ENCODE peak calls at places on chromosome 14, in four cellular contexts. N is HepG2, C is K562, F is GM12878. X is an unnamed sample.

GRCh38 chr14:91116913-91117588 is 3.2 kb downstream of the DGLUCY start:
- DNase-seq in N (no peak), C (no peak), F (no peak), X (no peak)

GRCh38 chr14:33062476-33062875 is 123.8 kb downstream of the NPAS3 start:
- DNase-seq in N (no peak), C (no peak), F (no peak), X (no peak)

GRCh38 chr14:58637040-58637390 is 747 bp upstream of the DACT1 start:
- DNase-seq in N (no peak), C (no peak), F (no peak), X (no peak)

GRCh38 chr14:31312934-31313333 is 105.3 kb upstream of the HECTD1 start:
- DNase-seq in N (no peak), C (no peak), F (no peak), X (no peak)

GRCh38 chr14:91048256-91048655 is 12.2 kb downstream of the RPS6KA5 start:
- DNase-seq in N (no peak), C (no peak), F (no peak), X (no peak)

GRCh38 chr14:79369359-79370332 is 841.7 kb downstream of the DIO2 start:
- DNase-seq in N (no peak), C (no peak), F (no peak), X (no peak)

GRCh38 chr14:99320105-99320572 is 48.1 kb upstream of the BCL11B start:
- DNase-seq in N (peak), C (peak), F (peak), X (peak)

GRCh38 chr14:33259764-33260163 is 321.1 kb downstream of the NPAS3 start:
- DNase-seq in N (no peak), C (no peak), F (no peak), X (no peak)

GRCh38 chr14:78921856-78922255 is 751.7 kb downstream of the NRXN3 start:
- DNase-seq in N (no peak), C (no peak), F (no peak), X (no peak)

GRCh38 chr14:23044840-23045239 is 2.8 kb downstream of the PSMB11 start:
- DNase-seq in N (no peak), C (peak), F (no peak), X (no peak)

GRCh38 chr14:20682127-20682434 is 2.3 kb upstream of the RNASE4 start:
- DNase-seq in N (no peak), C (no peak), F (no peak), X (no peak)

GRCh38 chr14:73743431-73743931 is 29.3 kb upstream of the PNMA1 start:
- DNase-seq in N (no peak), C (no peak), F (no peak), X (no peak)

GRCh38 chr14:27727371-27727770 is 1039.2 kb upstream of the FOXG1 start:
- DNase-seq in N (no peak), C (no peak), F (no peak), X (no peak)

GRCh38 chr14:72573725-72574426 is 320.0 kb downstream of the DPF3 start:
- DNase-seq in N (no peak), C (no peak), F (no peak), X (no peak)

GRCh38 chr14:99011385-99011784 is 260.6 kb downstream of the BCL11B start:
- DNase-seq in N (no peak), C (no peak), F (no peak), X (no peak)

GRCh38 chr14:23665302-23666016 is 29.3 kb downstream of the DHRS2 start:
- DNase-seq in N (no peak), C (no peak), F (no peak), X (no peak)

GRCh38 chr14:92589213-92589852 is 75.8 kb downstream of the RIN3 start:
- DNase-seq in N (peak), C (no peak), F (no peak), X (no peak)

GRCh38 chr14:32077081-32078029 is at the start of gene ARHGAP5:
- DNase-seq in N (peak), C (no peak), F (no peak), X (peak)

GRCh38 chr14:100906420-100906819 is 2.9 kb upstream of the RTL1 start:
- DNase-seq in N (no peak), C (peak), F (no peak), X (no peak)

GRCh38 chr14:90658541-90658967 is 157.7 kb downstream of the TTC7B start:
- DNase-seq in N (no peak), C (no peak), F (no peak), X (no peak)

GRCh38 chr14:102901633-102902032 is 20.8 kb upstream of the AMN start:
- DNase-seq in N (no peak), C (no peak), F (peak), X (no peak)

GRCh38 chr14:90620540-90621204 is 195.6 kb downstream of the TTC7B start:
- DNase-seq in N (no peak), C (no peak), F (no peak), X (no peak)

GRCh38 chr14:83467811-83468210 is 1934.2 kb upstream of the SEL1L start:
- DNase-seq in N (no peak), C (no peak), F (no peak), X (no peak)

GRCh38 chr14:61109288-61109687 is 128.2 kb downstream of the SLC38A6 start:
- DNase-seq in N (no peak), C (no peak), F (no peak), X (no peak)

GRCh38 chr14:22547309-22547947 is 41.6 kb downstream of the DAD1 start:
- DNase-seq in N (no peak), C (no peak), F (no peak), X (no peak)

GRCh38 chr14:31968107-31968810 is 108.8 kb upstream of the ARHGAP5 start:
- DNase-seq in N (peak), C (no peak), F (peak), X (no peak)

GRCh38 chr14:58884442-58884841 is 246.7 kb downstream of the DACT1 start:
- DNase-seq in N (peak), C (no peak), F (no peak), X (no peak)

GRCh38 chr14:60859525-60859924 is 121.4 kb downstream of the TRMT5 start:
- DNase-seq in N (no peak), C (no peak), F (no peak), X (no peak)

GRCh38 chr14:54025661-54026060 is 69.0 kb upstream of the BMP4 start:
- DNase-seq in N (peak), C (no peak), F (no peak), X (peak)

GRCh38 chr14:99548285-99548684 is 55.7 kb downstream of the CCDC85C start:
- DNase-seq in N (no peak), C (no peak), F (no peak), X (no peak)

GRCh38 chr14:79584679-79585078 is 626.6 kb downstream of the DIO2 start:
- DNase-seq in N (no peak), C (no peak), F (no peak), X (no peak)

GRCh38 chr14:26694521-26694920 is 96.7 kb upstream of the NOVA1 start:
- DNase-seq in N (no peak), C (no peak), F (no peak), X (no peak)

GRCh38 chr14:28766505-28767238 is at the start of gene FOXG1:
- DNase-seq in N (no peak), C (peak), F (no peak), X (peak)

GRCh38 chr14:53055003-53055402 is 98.1 kb downstream of the DDHD1 start:
- DNase-seq in N (peak), C (peak), F (peak), X (peak)

GRCh38 chr14:91996951-91997371 is 42.9 kb downstream of the TRIP11 start:
- DNase-seq in N (peak), C (peak), F (no peak), X (peak)

GRCh38 chr14:23430733-23431105 is 4.7 kb downstream of the MYH7 start:
- DNase-seq in N (no peak), C (no peak), F (no peak), X (no peak)

GRCh38 chr14:22838631-22839041 is 2.3 kb downstream of the MMP14 start:
- DNase-seq in N (no peak), C (no peak), F (no peak), X (no peak)

GRCh38 chr14:21059842-21060589 is 2.4 kb downstream of the RNASE8 start:
- DNase-seq in N (no peak), C (no peak), F (no peak), X (no peak)

GRCh38 chr14:101968186-101968585 is 3.8 kb downstream of the DYNC1H1 start:
- DNase-seq in N (no peak), C (no peak), F (no peak), X (no peak)

GRCh38 chr14:76768201-76768656 is 7.0 kb downstream of the VASH1 start:
- DNase-seq in N (no peak), C (peak), F (peak), X (no peak)
- TF ChIP-seq BHLHE40 in N (no peak), C (peak), F (peak), X (no peak)

DNA sequence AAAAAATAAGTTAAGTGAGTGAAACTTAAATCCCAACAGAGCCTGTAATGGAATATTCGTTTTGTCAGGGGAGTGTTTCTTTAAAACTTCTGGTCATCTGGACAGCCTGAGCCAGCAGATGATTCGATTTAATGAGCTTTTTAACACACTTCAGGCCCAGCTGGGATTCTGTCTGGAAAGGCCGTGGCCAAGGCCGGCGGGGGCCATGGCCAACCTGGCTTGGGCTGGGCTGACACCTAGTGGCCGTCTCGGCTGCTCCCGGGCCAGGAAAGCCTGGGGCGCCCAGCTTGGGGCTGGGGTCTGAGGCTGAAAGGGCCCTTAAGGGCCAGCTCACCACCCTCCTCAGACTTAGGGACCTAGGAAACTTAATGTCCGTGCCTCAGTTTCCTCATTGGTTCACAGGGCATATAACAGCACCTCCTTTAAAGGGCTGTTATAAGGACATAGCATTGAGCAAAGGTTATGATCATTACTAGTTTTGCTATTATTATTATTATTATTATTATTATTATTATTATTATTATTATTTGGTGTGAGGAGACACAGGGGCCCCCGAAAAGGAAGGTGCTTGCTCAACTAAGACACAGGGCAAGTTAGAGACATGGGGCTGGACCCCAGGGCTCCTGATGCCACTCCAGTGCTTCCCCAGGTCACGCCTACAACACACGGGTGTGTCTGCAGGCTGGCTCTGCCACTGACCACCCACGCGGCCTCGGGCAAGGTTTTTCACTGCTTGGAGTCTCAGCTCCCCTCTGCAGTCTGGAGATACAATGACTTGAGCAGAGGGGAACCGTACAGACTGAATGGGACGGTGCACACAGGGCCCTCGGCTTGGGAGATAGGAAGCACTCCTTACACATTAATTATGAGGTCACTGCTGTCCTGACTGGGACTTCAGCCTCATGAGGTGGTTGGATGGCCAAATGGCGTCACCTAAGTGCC is 84.0 kb downstream of the SYNE3 start:
- DNase-seq in N (peak), C (peak), F (no peak), X (peak)
- TF ChIP-seq FOXK2 in N (no peak), C (no peak), F (no peak), X (no peak)

DNA sequence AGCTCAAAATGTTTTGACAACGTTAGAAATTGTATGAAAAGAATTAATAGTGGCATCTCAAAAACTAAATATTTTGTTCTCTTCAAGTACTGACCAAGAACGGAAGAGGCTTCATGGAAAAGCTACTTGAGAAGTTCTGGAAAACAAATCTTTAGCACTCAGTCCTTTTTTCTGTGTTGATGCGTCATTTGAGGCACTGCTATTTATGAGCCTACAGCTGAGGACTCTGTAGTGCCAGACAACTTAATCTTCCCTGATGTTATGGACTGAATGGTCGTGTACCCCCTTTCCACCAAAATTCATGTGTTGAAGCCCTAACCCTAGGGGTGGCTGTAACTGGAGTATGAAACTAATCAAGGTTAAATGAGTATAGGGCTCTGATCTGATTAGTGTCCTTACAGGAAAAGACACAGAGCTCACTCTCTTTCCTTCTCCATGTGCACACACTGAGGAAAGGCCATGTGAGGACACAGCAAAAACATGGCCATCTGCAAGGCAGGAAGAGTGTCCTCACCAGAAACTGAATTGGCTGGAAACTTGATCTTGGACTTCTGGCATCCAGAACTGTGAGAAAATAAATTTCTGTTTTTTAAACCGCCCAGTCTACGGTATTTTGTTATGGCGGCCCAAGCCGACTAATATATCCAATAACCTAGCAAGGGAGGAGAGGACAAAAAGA is 337.0 kb upstream of the CLEC14A start:
- DNase-seq in N (no peak), C (no peak), F (no peak), X (no peak)
- TF ChIP-seq BHLHE40 in N (no peak), C (no peak), F (no peak), X (no peak)

GRCh38 chr14:104387385-104388010 is 192.1 kb upstream of the C14orf180 start:
- DNase-seq in N (no peak), C (no peak), F (no peak), X (no peak)

GRCh38 chr14:104386281-104386841 is 193.2 kb upstream of the C14orf180 start:
- DNase-seq in N (no peak), C (no peak), F (no peak), X (no peak)

GRCh38 chr14:104388011-104388521 is 191.5 kb upstream of the C14orf180 start:
- DNase-seq in N (no peak), C (no peak), F (no peak), X (no peak)

GRCh38 chr14:104385189-104386135 is 194.1 kb upstream of the C14orf180 start:
- DNase-seq in N (no peak), C (no peak), F (no peak), X (no peak)

DNA sequence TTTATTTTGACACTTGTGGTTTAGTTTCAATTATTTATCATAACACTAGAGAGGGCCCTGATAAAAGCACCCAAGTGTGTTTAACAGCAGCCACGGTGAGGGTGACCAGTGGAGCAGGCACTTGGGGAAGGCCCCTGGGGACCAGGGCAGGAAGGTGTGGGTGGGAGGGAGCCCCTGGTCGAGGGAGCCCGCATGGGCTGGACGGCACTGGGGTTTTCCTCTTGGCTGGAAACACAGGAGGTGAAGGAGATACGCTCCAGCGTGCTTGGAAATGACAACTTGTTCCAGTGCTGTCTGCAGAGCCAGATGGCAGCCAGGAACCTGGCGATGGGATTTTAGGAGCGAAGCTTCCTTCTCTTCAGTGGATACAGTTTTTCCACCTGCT is 192.6 kb upstream of the C14orf180 start:
- DNase-seq in N (no peak), C (no peak), F (no peak), X (no peak)
- TF ChIP-seq FOXK2 in N (no peak), C (no peak), F (no peak), X (no peak)

GRCh38 chr14:70919774-70920173 is 12.5 kb downstream of the PCNX1 start:
- DNase-seq in N (no peak), C (no peak), F (no peak), X (no peak)
- TF ChIP-seq BHLHE40 in N (no peak), C (no peak), F (no peak), X (no peak)

GRCh38 chr14:69580009-69580577 is 5.4 kb upstream of the CCDC177 start:
- DNase-seq in N (peak), C (peak), F (no peak), X (peak)
- TF ChIP-seq FOXK2 in N (peak), C (peak), F (no peak), X (no peak)

GRCh38 chr14:75946785-75947184 is 35.0 kb downstream of the TGFB3 start:
- DNase-seq in N (no peak), C (no peak), F (no peak), X (no peak)
- TF ChIP-seq BHLHE40 in N (no peak), C (no peak), F (no peak), X (no peak)

DNA sequence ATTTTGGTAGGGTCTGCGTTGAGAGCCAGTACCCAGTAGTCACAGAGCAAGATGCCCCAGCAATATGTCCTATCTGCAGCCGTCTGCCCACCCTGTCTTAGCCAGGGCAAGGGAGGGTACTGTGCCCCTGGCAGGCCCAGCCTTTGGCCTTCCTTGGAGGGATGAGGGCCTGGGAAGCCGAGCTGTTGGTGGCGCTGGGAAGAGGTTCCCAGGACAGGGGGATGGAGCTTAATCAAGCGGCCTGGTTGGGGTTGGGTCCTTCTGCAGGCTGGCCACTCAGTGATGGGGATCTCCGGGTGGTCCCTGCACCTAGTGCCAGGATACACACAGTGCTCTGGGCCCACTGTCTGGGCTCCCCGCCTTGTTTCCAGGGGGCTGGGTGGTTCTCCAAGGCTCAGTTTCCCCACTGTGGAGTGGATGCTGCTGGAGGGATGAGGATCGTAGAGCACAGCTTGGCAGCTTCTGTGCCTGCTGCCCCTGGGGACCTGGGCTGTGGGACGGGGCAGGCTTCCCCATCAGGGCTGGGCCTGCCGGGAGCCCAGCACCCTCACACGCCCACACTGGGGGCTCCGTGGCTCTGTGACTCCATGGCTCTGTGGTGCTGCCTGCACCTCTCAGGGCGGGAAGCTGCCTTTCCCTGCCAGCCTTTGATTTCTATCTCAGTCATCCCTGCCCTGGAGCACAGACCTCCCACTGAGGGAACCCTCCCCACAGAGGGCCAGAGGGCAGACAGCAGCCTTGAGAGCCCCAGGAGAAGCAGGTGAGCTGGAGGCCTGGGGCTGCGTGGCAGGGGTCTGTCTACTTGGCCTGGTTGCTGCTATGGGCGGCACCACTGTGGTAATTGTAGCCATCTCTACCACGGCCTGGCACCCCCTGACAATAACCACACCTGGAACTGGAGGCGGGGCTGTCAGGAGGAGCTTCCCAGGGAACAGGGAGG is 357.0 kb downstream of the TMEM121 start:
- DNase-seq in N (no peak), C (no peak), F (no peak), X (no peak)
- TF ChIP-seq FOXK2 in N (no peak), C (no peak), F (no peak), X (no peak)

DNA sequence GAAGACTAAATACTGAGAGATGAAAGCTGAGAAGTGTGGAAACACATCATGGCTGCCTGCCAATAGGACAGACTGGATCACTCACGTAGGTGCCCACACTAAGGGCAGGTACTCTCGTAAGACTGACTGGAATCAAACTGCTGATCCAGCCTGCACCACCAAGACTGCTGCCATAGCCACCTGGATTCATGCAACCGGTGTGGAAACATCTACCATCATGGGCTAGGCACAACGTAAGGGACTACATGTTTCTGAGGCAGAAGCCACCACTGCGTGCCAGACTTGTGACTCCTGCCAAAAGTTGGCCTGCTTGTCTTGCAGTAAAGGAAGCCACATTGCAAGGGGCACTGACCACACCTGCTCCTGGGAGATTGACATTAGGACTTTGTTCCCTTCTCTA is 3.8 kb downstream of the POMT2 start:
- DNase-seq in N (no peak), C (no peak), F (no peak), X (no peak)
- TF ChIP-seq BHLHE40 in N (no peak), C (no peak), F (no peak), X (no peak)

GRCh38 chr14:94341654-94342333 is 18.7 kb upstream of the SERPINA6 start:
- DNase-seq in N (no peak), C (no peak), F (no peak), X (no peak)
- TF ChIP-seq FOXK2 in N (no peak), C (no peak), F (no peak), X (no peak)

X was measured in HEK293T.